ENCODE peak calls at places on chromosome 2, in nine cellular contexts. V is stomach, L is KG1, I is Panc1, A is fibroblast of the aortic adventitia, Y is natural killer cell, B is GM13977, K is activated T-cell treated with anti-CD3 and anti-CD28 coated beads for 1 hour, U is fibroblast of gingiva. F is an unnamed sample.

GRCh38 chr2:23121968-23122648 is 262.9 kb upstream of the KLHL29 start:
- DNase-seq in V (no peak), L (no peak), I (no peak), A (no peak), Y (no peak), B (no peak), K (no peak), U (no peak), F (no peak)

GRCh38 chr2:239566995-239567580 is 166.3 kb upstream of the HDAC4 start:
- DNase-seq in V (no peak), L (no peak), I (no peak), A (no peak), Y (no peak), B (no peak), K (no peak), U (no peak), F (no peak)

GRCh38 chr2:109386004-109386695 is 227.6 kb downstream of the SEPTIN10 start:
- DNase-seq in V (no peak), L (no peak), I (no peak), A (no peak), Y (no peak), B (no peak), K (no peak), U (no peak), F (no peak)

GRCh38 chr2:159961005-159961404 is 101.4 kb downstream of the PLA2R1 start:
- DNase-seq in V (no peak), L (no peak), I (no peak), A (peak), Y (no peak), B (no peak), K (no peak), U (no peak), F (no peak)

GRCh38 chr2:122421777-122422176 is 666.3 kb downstream of the TSN start:
- DNase-seq in V (no peak), L (no peak), I (no peak), A (no peak), Y (no peak), B (no peak), K (no peak), U (no peak), F (no peak)

GRCh38 chr2:84022810-84023431 is 436.2 kb downstream of the SUCLG1 start:
- DNase-seq in V (no peak), L (no peak), I (peak), A (peak), Y (no peak), B (peak), K (no peak), U (no peak), F (peak)

GRCh38 chr2:222305510-222306392 is 7.0 kb upstream of the PAX3 start:
- DNase-seq in V (no peak), L (no peak), I (no peak), A (peak), Y (no peak), B (no peak), K (no peak), U (peak), F (no peak)

GRCh38 chr2:232490221-232491138 is 2.8 kb upstream of the ECEL1 start:
- DNase-seq in V (no peak), L (no peak), I (no peak), A (no peak), Y (no peak), B (no peak), K (no peak), U (no peak), F (no peak)

GRCh38 chr2:203077458-203077857 is 62.8 kb downstream of the NBEAL1 start:
- DNase-seq in V (no peak), L (no peak), I (peak), A (peak), Y (no peak), B (no peak), K (no peak), U (peak), F (no peak)

GRCh38 chr2:177611310-177611886 is 218.8 kb downstream of the AGPS start:
- DNase-seq in V (no peak), L (no peak), I (no peak), A (no peak), Y (no peak), B (no peak), K (no peak), U (no peak), F (no peak)

GRCh38 chr2:206241767-206242166 is 32.7 kb upstream of the ZDBF2 start:
- DNase-seq in V (no peak), L (no peak), I (no peak), A (peak), Y (no peak), B (no peak), K (no peak), U (peak), F (no peak)

GRCh38 chr2:162282765-162283425 is 35.6 kb downstream of the IFIH1 start:
- DNase-seq in V (no peak), L (no peak), I (no peak), A (no peak), Y (no peak), B (no peak), K (no peak), U (peak), F (no peak)

GRCh38 chr2:172436889-172437288 is 9.5 kb downstream of the ITGA6 start:
- DNase-seq in V (no peak), L (no peak), I (no peak), A (no peak), Y (no peak), B (no peak), K (no peak), U (no peak), F (peak)

GRCh38 chr2:3223080-3223923 is 154.3 kb downstream of the EIPR1 start:
- DNase-seq in V (no peak), L (no peak), I (no peak), A (no peak), Y (peak), B (peak), K (peak), U (no peak), F (no peak)

GRCh38 chr2:70261501-70261900 is 3.6 kb downstream of the PCYOX1 start:
- DNase-seq in V (no peak), L (no peak), I (no peak), A (no peak), Y (no peak), B (no peak), K (no peak), U (no peak), F (no peak)

GRCh38 chr2:176493221-176493825 is 224.1 kb downstream of the MTX2 start:
- DNase-seq in V (no peak), L (no peak), I (no peak), A (no peak), Y (no peak), B (no peak), K (no peak), U (no peak), F (no peak)

GRCh38 chr2:48738806-48739205 is 16.7 kb downstream of the LHCGR start:
- DNase-seq in V (no peak), L (no peak), I (no peak), A (no peak), Y (no peak), B (no peak), K (no peak), U (no peak), F (no peak)

GRCh38 chr2:216388046-216388884 is 16.0 kb upstream of the MARCHF4 start:
- DNase-seq in V (no peak), L (no peak), I (no peak), A (no peak), Y (no peak), B (no peak), K (no peak), U (no peak), F (peak)

GRCh38 chr2:136116813-136117390 is 1.0 kb downstream of the CXCR4 start:
- DNase-seq in V (peak), L (no peak), I (no peak), A (no peak), Y (peak), B (peak), K (peak), U (no peak), F (no peak)

GRCh38 chr2:98759827-98760625 is 29.1 kb upstream of the MGAT4A start:
- DNase-seq in V (no peak), L (no peak), I (no peak), A (no peak), Y (no peak), B (no peak), K (no peak), U (no peak), F (no peak)

GRCh38 chr2:238848941-238849853 is 1.3 kb downstream of the TWIST2 start:
- DNase-seq in V (no peak), L (no peak), I (no peak), A (peak), Y (no peak), B (no peak), K (no peak), U (peak), F (no peak)

GRCh38 chr2:45637440-45637839 is 14.0 kb upstream of the PRKCE start:
- DNase-seq in V (no peak), L (no peak), I (no peak), A (no peak), Y (no peak), B (peak), K (no peak), U (no peak), F (no peak)

GRCh38 chr2:238127165-238128060 is 11.1 kb upstream of the KLHL30 start:
- DNase-seq in V (no peak), L (no peak), I (no peak), A (peak), Y (no peak), B (no peak), K (no peak), U (peak), F (peak)

GRCh38 chr2:181832015-181832414 is 59.5 kb upstream of the ITPRID2 start:
- DNase-seq in V (no peak), L (no peak), I (no peak), A (no peak), Y (no peak), B (no peak), K (no peak), U (no peak), F (no peak)

GRCh38 chr2:28702415-28702859 is 49.2 kb upstream of the PPP1CB start:
- DNase-seq in V (no peak), L (no peak), I (no peak), A (no peak), Y (no peak), B (no peak), K (no peak), U (no peak), F (no peak)

GRCh38 chr2:68441179-68441993 is 25.7 kb downstream of the FBXO48 start:
- DNase-seq in V (peak), L (peak), I (peak), A (peak), Y (peak), B (peak), K (peak), U (peak), F (peak)

GRCh38 chr2:95179451-95179850 is 13.8 kb downstream of the ZNF2 start:
- DNase-seq in V (peak), L (no peak), I (no peak), A (no peak), Y (no peak), B (no peak), K (no peak), U (no peak), F (no peak)

GRCh38 chr2:130169896-130170295 is 11.5 kb downstream of the SMPD4 start:
- DNase-seq in V (no peak), L (no peak), I (no peak), A (no peak), Y (no peak), B (no peak), K (no peak), U (no peak), F (no peak)

GRCh38 chr2:42569116-42569711 is 782 bp downstream of the MTA3 start:
- DNase-seq in V (peak), L (no peak), I (no peak), A (peak), Y (no peak), B (peak), K (no peak), U (peak), F (no peak)

GRCh38 chr2:64273524-64274398 is 129.5 kb upstream of the PELI1 start:
- DNase-seq in V (peak), L (no peak), I (no peak), A (peak), Y (no peak), B (no peak), K (no peak), U (peak), F (peak)

GRCh38 chr2:98923244-98923940 is 12.6 kb downstream of the CRACDL start:
- DNase-seq in V (no peak), L (no peak), I (no peak), A (no peak), Y (no peak), B (no peak), K (no peak), U (no peak), F (no peak)

GRCh38 chr2:129849559-129850160 is 129.8 kb upstream of the RAB6C start:
- DNase-seq in V (no peak), L (peak), I (peak), A (peak), Y (no peak), B (peak), K (no peak), U (peak), F (peak)

GRCh38 chr2:125243074-125243473 is 1218.0 kb downstream of the CNTNAP5 start:
- DNase-seq in V (no peak), L (no peak), I (no peak), A (no peak), Y (no peak), B (no peak), K (no peak), U (no peak), F (no peak)

GRCh38 chr2:49490710-49491109 is 336.4 kb upstream of the FSHR start:
- DNase-seq in V (peak), L (no peak), I (peak), A (no peak), Y (no peak), B (peak), K (no peak), U (no peak), F (no peak)

GRCh38 chr2:170975127-170975942 is 46.3 kb downstream of the GORASP2 start:
- DNase-seq in V (no peak), L (no peak), I (no peak), A (no peak), Y (no peak), B (no peak), K (no peak), U (no peak), F (no peak)

GRCh38 chr2:73172963-73173362 is 29.4 kb upstream of the NOTO start:
- DNase-seq in V (no peak), L (no peak), I (no peak), A (peak), Y (no peak), B (peak), K (no peak), U (no peak), F (no peak)